ENCODE peak calls at places on chromosomes 3 and 15, in seven cellular contexts. F is astrocyte of the cerebellum, K is right cardiac atrium, R is cardiac fibroblast, U is mesenchymal stem cell, E is H7, V is foreskin fibroblast. T is an unnamed sample.

GRCh38 chr3:5304789-5305680 is 117.5 kb downstream of the EDEM1 start:
- DNase-seq in F (peak; percentile 24), U (peak; percentile 58), E (peak; percentile 32), R (peak; percentile 55), V (no peak), K (peak; percentile 21), T (no peak)

GRCh38 chr15:43285609-43286037 is 18.9 kb upstream of the TGM5 start:
- DNase-seq in K (no peak), E (peak; percentile 83), R (peak; percentile 79), U (peak; percentile 77), V (peak; percentile 78), F (peak; percentile 47), T (peak; percentile 29)

GRCh38 chr15:46126581-46126980 is 491.8 kb downstream of the SQOR start:
- DNase-seq in V (peak; percentile 68), F (no peak), E (no peak), R (peak; percentile 75), K (no peak), U (no peak), T (peak; percentile 32)

GRCh38 chr15:60935130-60935529 is 294.0 kb downstream of the RORA start:
- DNase-seq in U (no peak), E (no peak), V (no peak), K (no peak), F (no peak), R (no peak), T (no peak)

GRCh38 chr3:190116551-190117067 is 4.1 kb downstream of the P3H2 start:
- DNase-seq in V (no peak), E (peak; percentile 36), U (no peak), F (no peak), K (no peak), R (no peak), T (no peak)

GRCh38 chr3:152375546-152375945 is 106.8 kb downstream of the MBNL1 start:
- DNase-seq in R (peak; percentile 49), K (no peak), U (no peak), F (no peak), V (peak; percentile 57), E (no peak), T (no peak)

GRCh38 chr15:28952666-28953491 is 67.1 kb downstream of the APBA2 start:
- DNase-seq in E (no peak), R (no peak), F (no peak), K (no peak), V (no peak), U (no peak), T (no peak)

GRCh38 chr3:172717493-172718088 is 6.7 kb upstream of the NCEH1 start:
- DNase-seq in U (no peak), F (no peak), E (no peak), V (no peak), K (no peak), R (peak; percentile 38), T (no peak)

GRCh38 chr15:100245855-100246254 is 95.9 kb downstream of the ADAMTS17 start:
- DNase-seq in R (no peak), K (no peak), V (no peak), E (no peak), F (no peak), U (no peak), T (no peak)

GRCh38 chr3:40213556-40213955 is 96.0 kb upstream of the EIF1B start:
- DNase-seq in R (no peak), E (no peak), K (no peak), V (no peak), F (no peak), U (no peak), T (no peak)

GRCh38 chr3:25679166-25679565 is 14.5 kb upstream of the TOP2B start:
- DNase-seq in E (peak; percentile 31), K (no peak), V (no peak), F (no peak), R (no peak), U (no peak), T (no peak)

GRCh38 chr3:183845608-183846288 is 20.4 kb upstream of the MAP6D1 start:
- DNase-seq in F (no peak), R (peak; percentile 16), K (no peak), V (peak; percentile 41), E (no peak), U (peak; percentile 10), T (no peak)

GRCh38 chr3:53571264-53571663 is 76.9 kb downstream of the CACNA1D start:
- DNase-seq in E (no peak), K (peak; percentile 16), F (no peak), V (no peak), U (no peak), R (no peak), T (no peak)

GRCh38 chr3:12618426-12618825 is 45.5 kb downstream of the RAF1 start:
- DNase-seq in K (no peak), E (no peak), V (no peak), R (no peak), U (no peak), F (no peak), T (no peak)

GRCh38 chr3:63706321-63707085 is 54.0 kb downstream of the SNTN start:
- DNase-seq in R (peak; percentile 16), U (no peak), K (no peak), E (no peak), F (peak; percentile 34), V (peak; percentile 60), T (no peak)

GRCh38 chr3:98602078-98602678 is 8.8 kb upstream of the CPOX start:
- DNase-seq in U (peak; percentile 67), V (peak; percentile 77), E (peak; percentile 33), K (no peak), F (peak; percentile 44), R (peak; percentile 84), T (peak; percentile 49)

GRCh38 chr3:120615863-120616599 is 19.9 kb downstream of the NDUFB4 start:
- DNase-seq in V (peak; percentile 53), R (peak; percentile 98), F (no peak), K (peak; percentile 68), E (no peak), U (peak; percentile 57), T (no peak)

GRCh38 chr3:159798951-159799350 is 189.7 kb upstream of the IL12A start:
- DNase-seq in U (peak; percentile 82), R (peak; percentile 75), V (peak; percentile 57), F (peak; percentile 52), E (no peak), K (no peak), T (peak; percentile 25)

GRCh38 chr15:55530861-55531313 is 22.9 kb upstream of the DNAAF4 start:
- DNase-seq in V (peak; percentile 42), R (peak; percentile 41), E (no peak), F (peak; percentile 59), K (no peak), U (peak; percentile 29), T (no peak)

GRCh38 chr3:169430687-169431404 is 232.7 kb downstream of the MECOM start:
- DNase-seq in V (no peak), R (peak; percentile 61), U (no peak), E (no peak), F (no peak), K (peak; percentile 31), T (peak; percentile 13)

GRCh38 chr3:129461022-129461421 is 21.0 kb downstream of the IFT122 start:
- DNase-seq in F (peak; percentile 24), R (peak; percentile 83), K (no peak), E (no peak), U (peak; percentile 88), V (peak; percentile 74), T (no peak)

GRCh38 chr3:31729082-31729481 is 196.4 kb downstream of the STT3B start:
- DNase-seq in F (no peak), R (no peak), K (no peak), E (no peak), V (no peak), U (no peak), T (no peak)

GRCh38 chr3:23035927-23036640 is 167.0 kb upstream of the UBE2E2 start:
- DNase-seq in V (no peak), U (no peak), K (no peak), R (no peak), F (no peak), E (no peak), T (no peak)

GRCh38 chr15:83380682-83381081 is 66.5 kb upstream of the SH3GL3 start:
- DNase-seq in F (no peak), K (peak; percentile 25), U (peak; percentile 35), R (peak; percentile 46), V (peak; percentile 48), E (peak; percentile 39), T (peak; percentile 7)

DNA sequence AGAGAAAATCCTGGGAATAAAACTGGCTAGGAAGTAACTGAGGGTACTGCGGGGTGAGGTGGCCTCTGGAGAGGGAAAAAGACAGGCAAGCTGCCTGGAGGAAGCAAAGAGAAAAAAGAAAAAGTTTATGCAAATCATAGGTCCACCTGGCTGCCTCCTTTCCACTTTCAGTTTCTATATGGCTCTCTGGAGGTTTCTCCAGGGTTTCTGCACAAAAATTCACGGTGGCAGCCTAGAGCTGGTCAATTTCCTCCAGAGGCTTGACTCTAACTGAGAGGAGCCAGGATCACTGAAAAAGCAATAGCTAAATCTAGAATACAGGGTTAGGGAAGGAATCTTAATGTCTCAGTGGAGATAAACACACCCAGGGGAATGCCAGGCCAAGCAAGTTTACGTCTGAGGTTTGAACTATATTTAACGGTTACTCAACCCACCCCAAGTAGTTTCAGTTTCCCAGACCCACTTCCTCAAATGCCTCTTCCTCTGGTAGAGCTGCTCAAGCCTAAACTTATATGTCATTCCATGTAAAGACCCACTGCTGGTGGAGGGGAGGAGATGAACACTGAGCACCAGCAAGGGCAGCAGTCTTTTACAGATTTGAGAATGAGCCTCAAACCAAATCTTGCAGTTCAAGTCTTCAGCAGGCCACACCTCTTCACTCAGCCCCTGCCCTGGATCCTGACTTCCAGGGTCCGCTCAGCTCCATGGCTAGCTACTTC is 5.7 kb downstream of the LYSMD2 start:
- DNase-seq in K (no peak), E (no peak), F (no peak), V (no peak), U (peak; percentile 95), R (peak; percentile 72), T (peak; percentile 25)
- H3K4me3 ChIP-seq in K (peak overlapping the region; percentile 28), E (no peak overlapping the region), F (no peak overlapping the region), V (no peak overlapping the region), U (peak overlapping the region; percentile 42), R (peak overlapping the region; percentile 32), T (no peak overlapping the region)

GRCh38 chr3:134239538-134239937 is 11.1 kb downstream of the RYK start:
- DNase-seq in U (peak; percentile 56), K (no peak), V (peak; percentile 48), E (no peak), F (no peak), R (peak; percentile 57), T (no peak)

GRCh38 chr3:134237454-134238145 is 13.1 kb downstream of the RYK start:
- DNase-seq in U (no peak), R (no peak), F (no peak), E (no peak), V (peak; percentile 34), K (no peak), T (no peak)

GRCh38 chr3:134244921-134245320 is 5.7 kb downstream of the RYK start:
- DNase-seq in R (no peak), V (no peak), F (no peak), E (no peak), K (no peak), U (no peak), T (no peak)

GRCh38 chr3:134242649-134243637 is 7.7 kb downstream of the RYK start:
- DNase-seq in E (no peak), R (peak; percentile 93), K (no peak), V (peak; percentile 94), F (peak; percentile 77), U (peak; percentile 80), T (peak; percentile 74)
- H3K4me3 ChIP-seq in E (no peak overlapping the region), R (no peak overlapping the region), K (no peak overlapping the region), V (no peak overlapping the region), F (no peak overlapping the region), U (peak overlapping the region; percentile 45), T (no peak overlapping the region)

GRCh38 chr3:49721861-49722781 is 1.6 kb downstream of the GMPPB start:
- DNase-seq in V (no peak), E (peak; percentile 32), F (no peak), R (no peak), K (no peak), U (no peak), T (no peak)
- H3K4me3 ChIP-seq in V (peak overlapping the region; percentile 88), E (no peak overlapping the region), F (peak overlapping the region; percentile 94), R (peak overlapping the region; percentile 99), K (no peak overlapping the region), U (peak overlapping the region; percentile 92), T (peak overlapping the region; percentile 73)

GRCh38 chr3:140199008-140199407 is 264.0 kb downstream of the CLSTN2 start:
- DNase-seq in R (no peak), F (no peak), U (no peak), K (no peak), V (no peak), E (no peak), T (no peak)
- H3K4me3 ChIP-seq in R (no peak overlapping the region), F (no peak overlapping the region), U (no peak overlapping the region), K (no peak overlapping the region), V (no peak overlapping the region), E (no peak overlapping the region), T (no peak overlapping the region)

T was measured in AG09309.